ENCODE peak calls at places on chromosome 18, in five cellular contexts. D is fibroblast of lung, U is AG04449, Y is brain microvascular endothelial cell, C is tibial artery. S is an unnamed sample.
A peak's percentile ranks its signal among the peaks of the same experiment; 100 is the strongest.

GRCh38 chr18:28794459-28795245 is 617.7 kb upstream of the CDH2 start:
- DNase-seq in D (no peak), U (no peak), Y (no peak), C (no peak), S (peak; percentile 38)

GRCh38 chr18:38606841-38607240 is 1041.2 kb upstream of the CELF4 start:
- DNase-seq in D (no peak), U (no peak), Y (no peak), C (no peak), S (no peak)

GRCh38 chr18:47719096-47719780 is 211.2 kb downstream of the SMAD2 start:
- DNase-seq in D (no peak), U (no peak), Y (no peak), C (no peak), S (no peak)

GRCh38 chr18:47944972-47945843 is 14.7 kb upstream of the SMAD2 start:
- DNase-seq in D (peak; percentile 9), U (no peak), Y (no peak), C (no peak), S (no peak)

GRCh38 chr18:51614033-51614432 is 416.6 kb upstream of the MEX3C start:
- DNase-seq in D (peak; percentile 1), U (no peak), Y (peak; percentile 48), C (no peak), S (no peak)

GRCh38 chr18:76145506-76145905 is 349.5 kb downstream of the ZNF516 start:
- DNase-seq in D (no peak), U (no peak), Y (no peak), C (no peak), S (no peak)

GRCh38 chr18:8507361-8507760 is 101.9 kb upstream of the RAB12 start:
- DNase-seq in D (no peak), U (no peak), Y (peak; percentile 14), C (no peak), S (peak; percentile 12)

GRCh38 chr18:36038102-36038663 is 29.2 kb downstream of the RPRD1A start:
- DNase-seq in D (no peak), U (no peak), Y (no peak), C (no peak), S (no peak)

GRCh38 chr18:245282-245847 is 22.5 kb downstream of the THOC1 start:
- DNase-seq in D (no peak), U (no peak), Y (no peak), C (no peak), S (no peak)

GRCh38 chr18:389658-390357 is 110.7 kb downstream of the COLEC12 start:
- DNase-seq in D (peak; percentile 35), U (no peak), Y (no peak), C (no peak), S (no peak)

GRCh38 chr18:50281972-50282520 is 723 bp upstream of the MBD1 start:
- DNase-seq in D (no peak), U (no peak), Y (no peak), C (no peak), S (no peak)

GRCh38 chr18:44638141-44638540 is 42.5 kb upstream of the SETBP1 start:
- DNase-seq in D (no peak), U (no peak), Y (no peak), C (no peak), S (no peak)

GRCh38 chr18:60649107-60649506 is 276.5 kb upstream of the MC4R start:
- DNase-seq in D (no peak), U (no peak), Y (no peak), C (no peak), S (no peak)

GRCh38 chr18:22977847-22978701 is 44.9 kb downstream of the RBBP8 start:
- DNase-seq in D (peak; percentile 84), U (peak; percentile 40), Y (peak; percentile 75), C (no peak), S (peak; percentile 61)

GRCh38 chr18:67695684-67696083 is 179.2 kb upstream of the DSEL start:
- DNase-seq in D (no peak), U (no peak), Y (no peak), C (no peak), S (no peak)

GRCh38 chr18:73647391-73647790 is 500.2 kb downstream of the FBXO15 start:
- DNase-seq in D (no peak), U (no peak), Y (no peak), C (no peak), S (no peak)

GRCh38 chr18:67669993-67670671 is 153.6 kb upstream of the DSEL start:
- DNase-seq in D (peak; percentile 93), U (peak; percentile 93), Y (peak; percentile 86), C (no peak), S (peak; percentile 92)

GRCh38 chr18:77218642-77219041 is 31.0 kb upstream of the GALR1 start:
- DNase-seq in D (no peak), U (no peak), Y (no peak), C (no peak), S (no peak)

GRCh38 chr18:75854174-75854573 is 426.7 kb upstream of the SMIM21 start:
- DNase-seq in D (no peak), U (no peak), Y (no peak), C (no peak), S (no peak)

GRCh38 chr18:32919799-32920198 is 147.0 kb upstream of the KLHL14 start:
- DNase-seq in D (no peak), U (no peak), Y (no peak), C (no peak), S (no peak)

GRCh38 chr18:63000839-63001238 is 285.5 kb downstream of the PHLPP1 start:
- DNase-seq in D (no peak), U (no peak), Y (no peak), C (no peak), S (no peak)

GRCh38 chr18:38961880-38962279 is 1396.3 kb upstream of the CELF4 start:
- DNase-seq in D (no peak), U (no peak), Y (no peak), C (no peak), S (no peak)

GRCh38 chr18:6441201-6441600 is 26.5 kb upstream of the L3MBTL4 start:
- DNase-seq in D (peak; percentile 2), U (no peak), Y (no peak), C (no peak), S (no peak)

GRCh38 chr18:26524952-26525351 is 23.4 kb downstream of the KCTD1 start:
- DNase-seq in D (no peak), U (no peak), Y (no peak), C (no peak), S (no peak)

GRCh38 chr18:69250305-69251151 is 150.2 kb upstream of the DOK6 start:
- DNase-seq in D (peak; percentile 76), U (peak; percentile 1), Y (peak; percentile 28), C (no peak), S (peak; percentile 80)

GRCh38 chr18:46920067-46920466 is 2.7 kb downstream of the KATNAL2 start:
- DNase-seq in D (no peak), U (no peak), Y (no peak), C (no peak), S (peak; percentile 5)

GRCh38 chr18:68017385-68017784 is 500.9 kb upstream of the DSEL start:
- DNase-seq in D (no peak), U (no peak), Y (no peak), C (no peak), S (no peak)

GRCh38 chr18:8750954-8751415 is 45.6 kb downstream of the MTCL1 start:
- DNase-seq in D (peak; percentile 96), U (peak; percentile 68), Y (peak; percentile 70), C (no peak), S (peak; percentile 90)

GRCh38 chr18:79737426-79737825 is 57.8 kb downstream of the CTDP1 start:
- DNase-seq in D (no peak), U (no peak), Y (no peak), C (no peak), S (no peak)

DNA sequence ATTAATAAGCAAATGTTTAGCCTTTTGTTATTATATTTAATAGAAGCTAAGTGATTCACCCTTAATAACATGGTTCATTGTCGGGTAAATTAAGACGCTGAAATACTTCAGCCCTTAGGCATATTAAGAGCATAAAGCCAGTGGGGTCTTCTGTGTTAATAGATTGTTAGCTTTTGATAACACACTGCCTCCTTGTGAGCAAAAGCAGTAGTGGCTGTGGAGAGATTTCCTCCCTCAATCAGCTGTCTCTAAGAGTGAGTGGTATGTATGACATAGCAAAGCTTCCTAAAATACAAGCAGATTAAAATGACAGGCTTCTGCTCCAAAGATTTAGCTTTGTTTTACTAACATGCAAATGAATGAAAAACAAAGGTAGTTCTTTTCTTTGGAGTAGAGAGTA is 143.7 kb upstream of the SYT4 start:
- DNase-seq in D (no peak), U (no peak), Y (no peak), C (no peak), S (no peak)
- TF ChIP-seq CTCF in D (peak; percentile 6), U (no peak), Y (peak; percentile 45), C (no peak), S (no peak)

GRCh38 chr18:61891271-61891670 is 1.5 kb downstream of the RNF152 start:
- DNase-seq in D (peak; percentile 55), U (no peak), Y (no peak), C (no peak), S (no peak)

GRCh38 chr18:61893971-61894750 is 1.4 kb upstream of the RNF152 start:
- DNase-seq in D (peak; percentile 61), U (no peak), Y (peak; percentile 47), C (peak; percentile 79), S (peak; percentile 94)

GRCh38 chr18:61893304-61893970 is 630 bp upstream of the RNF152 start:
- DNase-seq in D (peak; percentile 35), U (no peak), Y (peak; percentile 40), C (peak; percentile 28), S (peak; percentile 66)

GRCh38 chr18:61891874-61892273 is 933 bp downstream of the RNF152 start:
- DNase-seq in D (no peak), U (no peak), Y (no peak), C (no peak), S (no peak)

GRCh38 chr18:61892683-61893303 is at the start of gene RNF152:
- DNase-seq in D (peak; percentile 29), U (no peak), Y (no peak), C (peak; percentile 30), S (peak; percentile 60)
- H3K4me3 ChIP-seq in D (peak within 1 kb of the TSS; percentile 90), U (peak within 1 kb of the TSS; percentile 80), Y (peak within 1 kb of the TSS; percentile 90), C (peak within 1 kb of the TSS; percentile 92), S (peak within 1 kb of the TSS; percentile 91)

GRCh38 chr18:21851327-21851961 is 110.9 kb downstream of the MIB1 start:
- DNase-seq in D (peak; percentile 50), U (no peak), Y (no peak), C (no peak), S (peak; percentile 38)
- TF ChIP-seq CTCF in D (peak; percentile 31), U (no peak), Y (peak; percentile 19), C (peak; percentile 54), S (peak; percentile 15)

GRCh38 chr18:57909620-57910019 is 106.5 kb upstream of the ATP8B1 start:
- DNase-seq in D (no peak), U (no peak), Y (peak; percentile 53), C (no peak), S (peak; percentile 31)

GRCh38 chr18:57913686-57914085 is 110.6 kb upstream of the ATP8B1 start:
- DNase-seq in D (no peak), U (no peak), Y (no peak), C (no peak), S (no peak)

GRCh38 chr18:57908092-57908491 is 105.0 kb upstream of the ATP8B1 start:
- DNase-seq in D (no peak), U (no peak), Y (no peak), C (no peak), S (no peak)

GRCh38 chr18:57910134-57910533 is 107.0 kb upstream of the ATP8B1 start:
- DNase-seq in D (no peak), U (no peak), Y (no peak), C (no peak), S (no peak)

DNA sequence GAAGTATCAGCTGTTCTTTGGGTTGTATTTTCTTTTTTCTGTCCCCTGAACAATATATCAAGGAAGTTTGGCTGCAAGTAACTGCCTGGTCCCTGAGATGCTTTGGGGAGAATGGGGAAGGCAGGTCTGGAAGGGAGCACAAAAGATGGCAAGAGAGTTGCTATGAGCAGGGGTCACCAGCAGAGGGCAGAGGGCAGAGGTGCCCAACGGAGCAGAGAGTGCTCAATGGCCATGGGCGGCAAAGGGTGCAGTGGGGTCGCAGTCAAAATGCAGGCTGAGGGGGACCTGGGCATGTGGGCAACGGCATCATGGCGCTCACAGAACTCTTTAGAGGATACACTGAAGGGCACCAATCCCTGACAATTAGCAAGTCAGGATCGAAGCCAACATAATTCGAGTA is 107.7 kb upstream of the ATP8B1 start:
- DNase-seq in D (no peak), U (no peak), Y (no peak), C (no peak), S (no peak)
- H3K4me3 ChIP-seq in D (no peak overlapping the region), U (no peak overlapping the region), Y (no peak overlapping the region), C (no peak overlapping the region), S (no peak overlapping the region)

S was measured in foreskin fibroblast.